ENCODE peak calls at places on chromosomes 3 and 15, in seven cellular contexts. N, X, I, F, Q, W and M are unnamed samples.

GRCh38 chr3:167066977-167067843 is 312.9 kb downstream of the ZBBX start:
- DNase-seq in N (no peak), X (no peak), I (no peak), F (no peak), Q (no peak), W (no peak), M (no peak)

GRCh38 chr3:108004647-108005046 is 86.2 kb downstream of the CD47 start:
- DNase-seq in N (no peak), X (no peak), I (no peak), F (no peak), Q (no peak), W (no peak), M (no peak)

GRCh38 chr3:134754768-134755559 is 40.1 kb upstream of the EPHB1 start:
- DNase-seq in N (no peak), X (peak), I (no peak), F (peak), Q (peak), W (peak), M (peak)

GRCh38 chr15:63514533-63514943 is 10.1 kb downstream of the USP3 start:
- DNase-seq in N (no peak), X (no peak), I (no peak), F (peak), Q (peak), W (no peak), M (peak)

GRCh38 chr15:52020253-52021085 is 1.4 kb downstream of the MAPK6 start:
- DNase-seq in N (no peak), X (no peak), I (no peak), F (no peak), Q (no peak), W (no peak), M (no peak)

GRCh38 chr15:100525894-100526512 is 2.7 kb downstream of the CERS3 start:
- DNase-seq in N (no peak), X (peak), I (peak), F (no peak), Q (no peak), W (no peak), M (no peak)

GRCh38 chr3:16849240-16849639 is 35.5 kb upstream of the PLCL2 start:
- DNase-seq in N (peak), X (peak), I (no peak), F (no peak), Q (no peak), W (peak), M (no peak)

GRCh38 chr3:124438813-124439212 is 291.4 kb upstream of the UMPS start:
- DNase-seq in N (no peak), X (no peak), I (no peak), F (no peak), Q (no peak), W (no peak), M (no peak)

GRCh38 chr3:33074217-33075067 is 22.5 kb downstream of the GLB1 start:
- DNase-seq in N (no peak), X (peak), I (no peak), F (peak), Q (peak), W (peak), M (peak)

GRCh38 chr3:127038923-127039581 is 56.1 kb downstream of the PLXNA1 start:
- DNase-seq in N (no peak), X (no peak), I (no peak), F (no peak), Q (no peak), W (no peak), M (no peak)

GRCh38 chr15:35690698-35691116 is 144.7 kb upstream of the DPH6 start:
- DNase-seq in N (no peak), X (no peak), I (no peak), F (no peak), Q (no peak), W (peak), M (peak)

GRCh38 chr3:197151562-197151961 is 121.9 kb upstream of the MELTF start:
- DNase-seq in N (no peak), X (no peak), I (no peak), F (peak), Q (peak), W (peak), M (peak)

GRCh38 chr3:189625566-189625965 is 5.6 kb upstream of the TP63 start:
- DNase-seq in N (no peak), X (no peak), I (no peak), F (no peak), Q (no peak), W (no peak), M (no peak)

GRCh38 chr3:160180581-160181216 is 44.5 kb upstream of the C3orf80 start:
- DNase-seq in N (no peak), X (no peak), I (no peak), F (no peak), Q (no peak), W (no peak), M (no peak)

GRCh38 chr15:68609618-68610017 is 30.8 kb downstream of the CORO2B start:
- DNase-seq in N (no peak), X (no peak), I (peak), F (no peak), Q (no peak), W (no peak), M (no peak)

GRCh38 chr3:127680790-127681189 is 8.0 kb downstream of the ABTB1 start:
- DNase-seq in N (no peak), X (no peak), I (peak), F (no peak), Q (no peak), W (no peak), M (no peak)

GRCh38 chr15:55683366-55683765 is 59.6 kb downstream of the PRTG start:
- DNase-seq in N (no peak), X (no peak), I (no peak), F (no peak), Q (no peak), W (no peak), M (no peak)

GRCh38 chr15:48796930-48797329 is 13.9 kb downstream of the CEP152 start:
- DNase-seq in N (no peak), X (no peak), I (no peak), F (no peak), Q (no peak), W (no peak), M (peak)

GRCh38 chr3:158279584-158279983 is 169.7 kb downstream of the RSRC1 start:
- DNase-seq in N (no peak), X (no peak), I (no peak), F (no peak), Q (no peak), W (no peak), M (no peak)

GRCh38 chr3:156626104-156626503 is 48.3 kb upstream of the TIPARP start:
- DNase-seq in N (no peak), X (no peak), I (no peak), F (peak), Q (no peak), W (no peak), M (peak)

GRCh38 chr3:68088216-68088615 is 433.8 kb upstream of the SUCLG2 start:
- DNase-seq in N (no peak), X (no peak), I (no peak), F (no peak), Q (no peak), W (no peak), M (no peak)

GRCh38 chr15:68426149-68426548 is 5.8 kb downstream of the ITGA11 start:
- DNase-seq in N (no peak), X (no peak), I (no peak), F (no peak), Q (no peak), W (no peak), M (no peak)

DNA sequence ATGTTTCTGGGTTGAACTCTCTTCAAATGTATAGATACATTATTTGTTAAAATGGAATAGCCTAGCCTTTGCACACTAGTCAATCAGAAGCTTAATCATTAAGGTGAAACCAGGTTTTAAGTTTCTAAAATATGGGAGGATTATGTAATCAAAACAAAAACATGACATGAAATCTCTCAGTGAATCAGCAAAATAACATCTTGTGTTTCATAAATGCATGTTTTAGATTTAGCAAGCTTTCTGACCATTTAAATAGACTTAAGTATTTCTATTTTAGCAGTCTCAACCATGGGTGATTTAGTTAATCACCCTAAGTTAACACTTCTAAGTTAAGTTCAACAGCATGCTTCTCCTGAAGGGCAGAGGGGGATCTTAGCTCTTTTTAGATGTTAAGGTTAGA is 11.3 kb downstream of the GTF2E1 start:
- DNase-seq in N (no peak), X (no peak), I (no peak), F (no peak), Q (no peak), W (no peak), M (peak)
- H3K27ac ChIP-seq in N (no peak), X (no peak), I (no peak), F (no peak), Q (no peak), W (peak), M (no peak)

GRCh38 chr3:188316723-188317070 is 162.7 kb downstream of the LPP start:
- DNase-seq in N (no peak), X (no peak), I (no peak), F (no peak), Q (no peak), W (no peak), M (no peak)
- H3K27ac ChIP-seq in N (no peak), X (no peak), I (no peak), F (no peak), Q (peak), W (no peak), M (no peak)

DNA sequence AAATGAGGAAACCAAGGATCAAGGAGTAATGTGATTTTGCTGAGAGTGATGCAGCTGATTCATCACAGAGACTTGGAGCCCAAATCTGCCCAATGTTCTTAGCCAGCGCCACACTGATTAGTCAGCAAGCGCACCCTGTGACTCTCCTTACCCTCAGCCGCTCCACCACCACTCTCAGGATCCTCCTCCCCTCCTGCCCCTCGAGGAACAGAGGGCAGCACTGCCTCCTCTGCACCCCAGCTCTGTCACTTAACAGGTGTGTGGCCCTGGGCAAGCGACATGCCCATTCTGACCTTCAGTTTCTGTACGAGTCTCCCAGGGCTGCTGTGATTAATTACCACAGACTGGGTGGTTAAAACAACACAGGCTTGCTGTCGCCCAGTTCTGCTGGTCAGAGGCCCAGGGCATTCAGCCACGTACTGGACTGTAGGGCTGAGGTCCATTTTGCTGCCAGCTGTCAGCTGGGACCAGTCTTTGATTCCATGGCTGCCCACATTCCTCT is 36.1 kb upstream of the HRH1 start:
- DNase-seq in N (no peak), X (no peak), I (no peak), F (no peak), Q (no peak), W (peak), M (peak)
- H3K27ac ChIP-seq in N (no peak), X (no peak), I (no peak), F (peak), Q (no peak), W (peak), M (no peak)

GRCh38 chr15:90422043-90422442 is 34.0 kb downstream of the IQGAP1 start:
- DNase-seq in N (no peak), X (no peak), I (no peak), F (no peak), Q (peak), W (no peak), M (no peak)
- H3K27ac ChIP-seq in N (no peak), X (no peak), I (peak), F (peak), Q (peak), W (no peak), M (no peak)

GRCh38 chr3:149134560-149134959 is 5.1 kb downstream of the HPS3 start:
- DNase-seq in N (no peak), X (no peak), I (no peak), F (no peak), Q (no peak), W (peak), M (peak)
- H3K27ac ChIP-seq in N (no peak), X (no peak), I (no peak), F (no peak), Q (no peak), W (no peak), M (no peak)